ENCODE peak calls at places on chromosome 10, in four cellular contexts. Z is adipocyte, R is colonic mucosa, V is tibial artery. S is an unnamed sample. For H3K27me3 and H3K9me3, the result is how much of the 10 kb centered on the place peaks cover.

GRCh38 chr10:83562381-83562780 is 576.9 kb upstream of the GHITM start:
- DNase-seq in Z (no peak), R (no peak), V (no peak), S (no peak)

GRCh38 chr10:57955076-57955475 is 312.6 kb downstream of the IPMK start:
- DNase-seq in Z (peak), R (no peak), V (no peak), S (no peak)

GRCh38 chr10:118028619-118029018 is 18.1 kb downstream of the RAB11FIP2 start:
- DNase-seq in Z (no peak), R (no peak), V (no peak), S (no peak)

GRCh38 chr10:62258926-62259325 is 9.7 kb downstream of the RTKN2 start:
- DNase-seq in Z (no peak), R (no peak), V (no peak), S (no peak)

GRCh38 chr10:132356621-132357195 is 24.7 kb downstream of the LRRC27 start:
- DNase-seq in Z (no peak), R (no peak), V (no peak), S (no peak)

GRCh38 chr10:31864834-31865518 is 63.7 kb downstream of the ARHGAP12 start:
- DNase-seq in Z (peak), R (no peak), V (no peak), S (no peak)

GRCh38 chr10:116268976-116269375 is 4.0 kb downstream of the GFRA1 start:
- DNase-seq in Z (peak), R (no peak), V (no peak), S (no peak)

GRCh38 chr10:60704480-60704879 is 73.8 kb upstream of the CDK1 start:
- DNase-seq in Z (no peak), R (no peak), V (no peak), S (no peak)

GRCh38 chr10:62426086-62426485 is 51.9 kb downstream of the ZNF365 start:
- DNase-seq in Z (no peak), R (no peak), V (no peak), S (no peak)

GRCh38 chr10:72328045-72328828 is 26.5 kb downstream of the DNAJB12 start:
- DNase-seq in Z (peak), R (peak), V (peak), S (peak)

GRCh38 chr10:130140425-130140824 is 4.2 kb downstream of the GLRX3 start:
- DNase-seq in Z (no peak), R (no peak), V (no peak), S (no peak)

GRCh38 chr10:21406595-21407218 is 118.8 kb downstream of the SKIDA1 start:
- DNase-seq in Z (no peak), R (no peak), V (no peak), S (no peak)

GRCh38 chr10:13654118-13654830 is 67.5 kb downstream of the PRPF18 start:
- DNase-seq in Z (no peak), R (no peak), V (no peak), S (no peak)

GRCh38 chr10:59099536-59099935 is 76.9 kb upstream of the PHYHIPL start:
- DNase-seq in Z (no peak), R (no peak), V (no peak), S (no peak)

GRCh38 chr10:13792011-13792410 is 205.2 kb downstream of the PRPF18 start:
- DNase-seq in Z (no peak), R (peak), V (no peak), S (no peak)

GRCh38 chr10:6516277-6516676 is 63.8 kb downstream of the PRKCQ start:
- DNase-seq in Z (no peak), R (no peak), V (no peak), S (no peak)

GRCh38 chr10:541750-542371 is 147.6 kb downstream of the DIP2C start:
- DNase-seq in Z (no peak), R (no peak), V (no peak), S (no peak)

GRCh38 chr10:111129348-111129747 is 52.5 kb downstream of the ADRA2A start:
- DNase-seq in Z (no peak), R (no peak), V (no peak), S (peak)

GRCh38 chr10:128898133-128898915 is 568.7 kb upstream of the MGMT start:
- DNase-seq in Z (no peak), R (no peak), V (peak), S (no peak)

GRCh38 chr10:80519936-80520650 is 17.6 kb upstream of the SH2D4B start:
- DNase-seq in Z (no peak), R (no peak), V (no peak), S (no peak)

GRCh38 chr10:120266037-120266436 is 191.0 kb upstream of the PLPP4 start:
- DNase-seq in Z (no peak), R (no peak), V (no peak), S (no peak)

GRCh38 chr10:16870331-16870730 is 53.1 kb upstream of the RSU1 start:
- DNase-seq in Z (no peak), R (no peak), V (no peak), S (no peak)

GRCh38 chr10:15842493-15843169 is 17.7 kb downstream of the MINDY3 start:
- DNase-seq in Z (peak), R (no peak), V (no peak), S (no peak)

DNA sequence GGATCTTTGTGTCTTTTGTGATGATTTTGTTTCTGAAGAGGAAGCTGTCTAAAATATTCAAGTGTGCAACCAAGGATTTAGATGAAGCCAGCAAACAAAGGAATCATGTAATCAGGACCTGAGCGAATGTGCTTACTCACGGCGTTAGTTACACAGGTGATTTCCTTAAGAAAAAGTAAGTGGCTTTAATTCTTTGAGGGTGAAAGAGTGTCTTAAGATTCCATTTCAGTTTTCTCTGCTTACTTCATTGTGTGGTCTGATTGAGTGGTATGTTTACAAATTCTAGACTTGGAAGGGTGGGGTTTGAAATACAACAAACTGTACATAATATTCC is 257.1 kb downstream of the ARHGAP21 start:
- DNase-seq in Z (no peak), R (no peak), V (no peak), S (no peak)
- H3K4me3 ChIP-seq in Z (peak), R (peak), V (no peak), S (peak)

GRCh38 chr10:26870766-26871165 is 10.0 kb upstream of the ABI1 start:
- DNase-seq in Z (no peak), R (no peak), V (no peak), S (no peak)
- H3K27me3 ChIP-seq in Z (under half), R (under half), V (under half), S (under half)

DNA sequence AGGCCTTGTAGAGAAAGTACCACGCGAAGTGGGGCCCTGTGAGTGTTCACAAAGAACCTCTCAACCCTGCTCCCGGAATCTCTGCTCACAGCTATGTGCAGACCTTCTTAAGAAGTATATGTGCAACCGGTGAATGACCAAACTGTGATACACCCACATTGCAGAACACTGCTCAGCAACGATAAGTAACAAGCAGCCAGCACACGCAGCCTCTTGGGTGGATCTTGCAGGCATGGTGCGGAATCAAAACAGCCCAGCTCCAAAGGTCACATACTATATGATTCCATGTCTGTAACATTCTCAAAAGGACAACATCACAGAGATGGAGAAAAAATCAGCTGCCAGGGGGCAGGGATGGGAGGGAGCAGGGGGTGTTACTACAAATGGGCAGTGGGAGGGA is 101.7 kb downstream of the DLG5 start:
- DNase-seq in Z (no peak), R (no peak), V (no peak), S (no peak)
- H3K9me3 ChIP-seq in Z (under half), R (under half), V (under half), S (under half)

GRCh38 chr10:101379663-101380352 is 25.8 kb downstream of the BTRC start:
- DNase-seq in Z (no peak), R (no peak), V (no peak), S (no peak)

GRCh38 chr10:101373063-101373462 is 19.1 kb downstream of the BTRC start:
- DNase-seq in Z (no peak), R (no peak), V (no peak), S (no peak)

GRCh38 chr10:101380353-101381017 is 26.5 kb downstream of the BTRC start:
- DNase-seq in Z (no peak), R (no peak), V (no peak), S (no peak)

DNA sequence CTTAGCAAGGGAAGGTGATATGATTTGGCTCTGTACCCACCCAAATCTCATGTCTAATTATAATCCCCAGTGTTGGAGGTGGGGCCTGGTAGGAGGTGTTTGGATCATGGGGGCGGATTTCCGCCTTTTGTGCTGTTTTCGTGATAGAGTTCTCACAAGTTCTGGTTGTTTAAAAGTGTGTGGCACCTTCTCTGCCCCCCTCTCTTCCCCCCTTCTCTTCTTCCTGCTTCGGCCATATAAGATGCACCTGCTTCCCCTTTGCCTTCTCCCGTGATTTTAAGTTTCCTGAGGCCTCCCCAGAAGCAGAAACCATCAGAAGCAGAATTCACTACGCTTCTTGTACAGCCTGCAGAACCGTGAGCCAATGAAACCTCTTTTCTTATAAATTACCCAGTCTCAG is 21.1 kb downstream of the BTRC start:
- DNase-seq in Z (no peak), R (no peak), V (no peak), S (no peak)
- H3K4me3 ChIP-seq in Z (no peak), R (no peak), V (no peak), S (no peak)

DNA sequence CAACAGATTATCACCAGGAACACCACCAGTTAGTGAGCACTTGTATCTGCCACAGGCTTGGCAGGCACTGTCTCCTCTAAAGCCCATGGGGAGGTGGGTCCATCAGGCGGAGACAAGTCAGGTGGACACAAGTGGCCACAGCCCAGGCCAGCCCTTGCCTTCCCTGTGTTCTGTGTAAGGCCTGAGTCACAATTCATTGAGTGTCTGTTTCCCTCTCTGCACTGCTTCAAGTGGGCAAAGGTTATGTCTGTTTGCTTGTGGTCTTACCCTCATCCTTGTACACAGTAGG is 1.9 kb upstream of the FGF8 start:
- DNase-seq in Z (no peak), R (no peak), V (no peak), S (no peak)
- H3K27me3 ChIP-seq in Z (under half), R (under half), V (half or more), S (under half)

DNA sequence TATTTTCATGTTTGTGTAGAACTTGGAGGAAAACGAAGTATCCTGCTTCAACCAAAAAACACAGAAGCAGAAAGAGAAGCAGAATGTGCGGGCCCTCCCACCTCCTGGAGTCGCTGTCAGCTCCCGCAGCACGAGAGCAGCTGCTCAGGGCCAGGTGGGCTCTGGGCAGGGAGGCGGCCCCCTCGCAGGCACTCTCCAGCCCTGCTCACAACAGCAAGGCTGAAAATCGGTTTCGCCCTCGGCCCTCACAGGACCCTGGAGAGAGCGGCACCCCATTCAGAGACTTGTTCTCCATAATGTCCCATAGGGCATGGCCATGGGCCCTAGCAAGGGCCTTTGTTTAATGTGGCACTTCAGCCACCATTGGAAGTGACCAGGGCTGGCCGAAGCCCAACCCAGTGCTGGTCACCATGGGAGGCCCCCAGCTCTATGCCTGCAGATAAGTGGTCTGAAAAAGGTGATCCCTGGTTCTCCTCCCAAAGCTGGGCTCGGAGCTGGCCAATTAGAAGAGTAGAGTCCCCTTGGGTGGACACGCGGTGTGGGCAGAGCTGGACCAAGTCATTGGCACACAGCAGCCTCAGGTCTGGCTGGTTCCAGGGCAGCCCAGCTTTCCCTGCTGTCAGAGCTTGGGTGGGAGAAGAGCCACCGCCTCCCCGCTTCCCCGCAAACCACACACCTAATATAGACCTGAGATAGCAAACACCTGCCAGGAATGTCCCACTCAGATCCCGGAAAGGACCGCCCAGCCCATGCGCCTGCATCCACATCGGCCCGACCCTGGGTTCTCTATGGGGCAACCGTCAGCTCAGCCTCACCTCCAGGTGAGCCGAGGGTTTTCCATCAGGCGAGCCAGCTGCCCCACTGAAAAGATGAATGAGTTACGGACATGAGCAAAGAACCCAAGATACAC is 84.4 kb downstream of the TCERG1L start:
- DNase-seq in Z (no peak), R (no peak), V (no peak), S (no peak)
- H3K9me3 ChIP-seq in Z (under half), R (under half), V (under half), S (under half)

GRCh38 chr10:100826661-100826982 is 81.2 kb downstream of the PAX2 start:
- DNase-seq in Z (no peak), R (no peak), V (no peak), S (no peak)
- H3K4me3 ChIP-seq in Z (no peak), R (peak), V (peak), S (no peak)

GRCh38 chr10:3274414-3274813 is 101.8 kb upstream of the PITRM1 start:
- DNase-seq in Z (no peak), R (no peak), V (no peak), S (no peak)

GRCh38 chr10:3273966-3274365 is 101.4 kb upstream of the PITRM1 start:
- DNase-seq in Z (no peak), R (no peak), V (no peak), S (no peak)

GRCh38 chr10:3270597-3270996 is 98.0 kb upstream of the PITRM1 start:
- DNase-seq in Z (no peak), R (no peak), V (no peak), S (no peak)

GRCh38 chr10:3271385-3272115 is 99.0 kb upstream of the PITRM1 start:
- DNase-seq in Z (no peak), R (no peak), V (no peak), S (no peak)

GRCh38 chr10:3272300-3272699 is 99.7 kb upstream of the PITRM1 start:
- DNase-seq in Z (no peak), R (no peak), V (no peak), S (no peak)
- H3K27me3 ChIP-seq in Z (under half), R (under half), V (under half), S (under half)